ENCODE peak calls at places on chromosomes 1 and 21, in ten cellular contexts. F is BE2C, W is SHP77, U is KG1, Z is body of pancreas, P is GM10248, N is tibial artery, M is T-helper 9 cell, R is NCI-H2029, J is NCI-H524. C is an unnamed sample.

GRCh38 chr1:197360068-197360467 is 92.0 kb downstream of the CRB1 start:
- DNase-seq in F (no peak), W (no peak), U (no peak), Z (peak), P (no peak), N (no peak), M (no peak), R (no peak), J (no peak), C (no peak)

GRCh38 chr21:45011911-45012660 is 62.3 kb upstream of the ADARB1 start:
- DNase-seq in F (peak), W (no peak), U (no peak), Z (no peak), P (no peak), N (peak), M (no peak), R (no peak), J (no peak), C (peak)

GRCh38 chr21:29196021-29196663 is 65.7 kb downstream of the MAP3K7CL start:
- DNase-seq in F (no peak), W (no peak), U (peak), Z (peak), P (peak), N (peak), M (peak), R (no peak), J (no peak), C (peak)

GRCh38 chr1:17279001-17279830 is 28.8 kb upstream of the PADI4 start:
- DNase-seq in F (no peak), W (no peak), U (no peak), Z (peak), P (no peak), N (no peak), M (no peak), R (no peak), J (peak), C (no peak)

GRCh38 chr1:161930064-161930463 is 93.6 kb downstream of the OLFML2B start:
- DNase-seq in F (no peak), W (no peak), U (no peak), Z (no peak), P (no peak), N (no peak), M (no peak), R (no peak), J (no peak), C (no peak)

GRCh38 chr1:247576514-247576913 is 11.6 kb upstream of the OR2G2 start:
- DNase-seq in F (no peak), W (peak), U (no peak), Z (no peak), P (peak), N (no peak), M (no peak), R (no peak), J (peak), C (peak)

GRCh38 chr1:36008546-36009197 is 75.2 kb upstream of the TEKT2 start:
- DNase-seq in F (no peak), W (no peak), U (no peak), Z (no peak), P (no peak), N (no peak), M (no peak), R (no peak), J (no peak), C (no peak)

GRCh38 chr1:74180490-74180889 is 17.5 kb downstream of the LRRIQ3 start:
- DNase-seq in F (no peak), W (no peak), U (no peak), Z (no peak), P (no peak), N (no peak), M (no peak), R (no peak), J (no peak), C (no peak)

GRCh38 chr1:171718216-171718615 is 23.6 kb downstream of the VAMP4 start:
- DNase-seq in F (no peak), W (no peak), U (no peak), Z (no peak), P (no peak), N (no peak), M (no peak), R (no peak), J (no peak), C (no peak)

GRCh38 chr1:233972951-233973635 is 68.6 kb downstream of the SLC35F3 start:
- DNase-seq in F (peak), W (no peak), U (no peak), Z (no peak), P (no peak), N (no peak), M (no peak), R (no peak), J (no peak), C (no peak)

C was measured in NCI-H82.